ENCODE peak calls at places on chromosomes 3 and 15, in six cellular contexts. T, F, P, W, V and S are unnamed samples.

GRCh38 chr3:78728406-78729145 is 1039.2 kb downstream of the ROBO1 start:
- DNase-seq in P (no peak), T (peak; percentile 67), V (peak; percentile 55), W (peak; percentile 48), F (no peak), S (no peak)

GRCh38 chr3:140715035-140715434 is 37.2 kb downstream of the TRIM42 start:
- DNase-seq in V (no peak), F (no peak), T (no peak), P (no peak), W (no peak), S (no peak)

GRCh38 chr15:69502470-69503045 is 49.9 kb downstream of the RPLP1 start:
- DNase-seq in V (no peak), F (no peak), W (no peak), P (no peak), T (no peak), S (no peak)

GRCh38 chr3:145798005-145798404 is 363.0 kb downstream of the PLOD2 start:
- DNase-seq in V (no peak), T (no peak), W (no peak), P (no peak), F (no peak), S (no peak)

GRCh38 chr15:27855137-27855536 is 244.0 kb downstream of the OCA2 start:
- DNase-seq in V (no peak), P (no peak), W (no peak), T (peak; percentile 22), F (no peak), S (no peak)

GRCh38 chr3:11452988-11453847 is 181.0 kb downstream of the ATG7 start:
- DNase-seq in F (no peak), W (no peak), P (no peak), V (no peak), T (no peak), S (no peak)

GRCh38 chr15:50128266-50128665 is 9.2 kb upstream of the ATP8B4 start:
- DNase-seq in W (peak; percentile 56), P (no peak), V (peak; percentile 73), T (peak; percentile 59), F (no peak), S (no peak)

GRCh38 chr3:146550743-146551510 is 6.5 kb upstream of the PLSCR1 start:
- DNase-seq in T (no peak), V (peak; percentile 61), W (no peak), F (no peak), P (no peak), S (no peak)

GRCh38 chr3:160968731-160969130 is 136.4 kb downstream of the B3GALNT1 start:
- DNase-seq in F (no peak), P (no peak), W (no peak), V (no peak), T (no peak), S (no peak)

DNA sequence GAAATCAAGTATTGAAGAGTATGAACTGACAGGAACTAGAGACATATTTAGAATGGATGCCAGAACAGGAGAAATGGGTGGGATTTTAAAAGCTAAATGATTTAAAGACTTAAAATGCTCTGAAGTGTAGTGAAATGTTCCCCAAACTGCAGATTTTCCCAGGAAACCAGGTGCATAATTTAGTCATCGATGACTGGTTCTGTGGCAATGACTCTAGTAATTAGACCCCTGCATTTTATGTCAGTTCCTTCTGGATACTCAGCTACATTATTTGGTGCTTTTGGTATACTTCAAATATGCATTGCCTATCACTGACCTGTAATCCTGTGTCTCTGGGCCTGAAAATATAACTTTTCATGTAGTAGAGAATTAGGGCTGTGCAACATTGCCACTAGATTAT is 16.8 kb downstream of the AGTR1 start:
- DNase-seq in P (no peak), V (no peak), W (no peak), T (no peak), F (no peak), S (no peak)
- TF ChIP-seq CTCF in P (no peak), V (no peak), W (no peak), T (no peak), F (no peak), S (no peak)

DNA sequence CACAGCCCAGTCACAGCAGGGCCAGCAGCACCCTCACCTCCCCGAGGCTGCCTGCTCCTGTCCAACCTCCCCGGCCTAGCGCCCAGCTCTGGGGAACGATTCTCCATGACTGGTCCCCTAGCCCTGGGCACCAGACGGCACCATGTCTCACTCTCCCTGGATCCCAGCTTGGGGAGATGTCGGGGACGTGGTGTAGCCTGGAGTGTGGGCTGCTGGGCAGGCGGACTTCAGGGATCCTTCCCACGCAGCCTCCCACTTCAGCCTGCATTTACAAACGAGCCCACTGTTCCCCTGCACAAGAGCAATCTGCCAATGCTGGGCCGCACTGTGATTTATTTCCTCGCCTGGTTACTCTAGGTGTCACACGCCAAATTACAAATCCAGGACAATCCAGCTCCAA is 31.3 kb downstream of the NUP210 start:
- DNase-seq in P (no peak), W (no peak), V (no peak), T (no peak), F (no peak), S (no peak)
- TF ChIP-seq CTCF in P (no peak), W (no peak), V (no peak), T (no peak), F (no peak), S (no peak)

DNA sequence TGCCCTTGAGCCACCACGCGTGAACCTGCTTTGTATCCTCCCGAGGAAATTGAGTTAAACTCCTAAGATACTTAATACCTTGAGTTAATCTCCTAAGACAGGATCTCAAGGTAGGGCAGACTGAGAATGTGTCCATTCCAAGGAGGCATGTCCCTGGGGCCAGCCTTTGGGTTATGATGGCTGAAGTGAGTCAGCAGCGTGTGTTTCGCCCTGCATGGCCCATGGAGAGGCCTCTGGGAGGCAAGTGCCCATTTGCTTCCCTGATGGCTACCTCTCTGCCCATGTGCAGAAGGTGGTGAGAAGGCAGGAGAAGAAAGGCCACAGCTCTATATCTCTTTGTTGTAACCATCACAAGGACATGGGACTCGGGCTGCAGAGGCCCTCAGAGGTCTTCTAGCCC is 36.7 kb upstream of the LIMD1 start:
- DNase-seq in F (no peak), V (no peak), P (no peak), T (no peak), W (no peak), S (no peak)
- TF ChIP-seq CTCF in F (no peak), V (no peak), P (no peak), T (no peak), W (no peak), S (no peak)

GRCh38 chr15:57548325-57548724 is 43.4 kb upstream of the MYZAP start:
- DNase-seq in P (no peak), F (no peak), V (no peak), T (no peak), W (no peak), S (no peak)

GRCh38 chr15:57548835-57549234 is 42.9 kb upstream of the MYZAP start:
- DNase-seq in W (no peak), V (no peak), P (no peak), T (no peak), F (no peak), S (no peak)

GRCh38 chr15:57547243-57547755 is 44.4 kb upstream of the MYZAP start:
- DNase-seq in T (no peak), F (no peak), P (no peak), W (no peak), V (no peak), S (no peak)

GRCh38 chr15:57544840-57545239 is 46.9 kb upstream of the MYZAP start:
- DNase-seq in F (no peak), W (no peak), T (no peak), P (no peak), V (no peak), S (no peak)

DNA sequence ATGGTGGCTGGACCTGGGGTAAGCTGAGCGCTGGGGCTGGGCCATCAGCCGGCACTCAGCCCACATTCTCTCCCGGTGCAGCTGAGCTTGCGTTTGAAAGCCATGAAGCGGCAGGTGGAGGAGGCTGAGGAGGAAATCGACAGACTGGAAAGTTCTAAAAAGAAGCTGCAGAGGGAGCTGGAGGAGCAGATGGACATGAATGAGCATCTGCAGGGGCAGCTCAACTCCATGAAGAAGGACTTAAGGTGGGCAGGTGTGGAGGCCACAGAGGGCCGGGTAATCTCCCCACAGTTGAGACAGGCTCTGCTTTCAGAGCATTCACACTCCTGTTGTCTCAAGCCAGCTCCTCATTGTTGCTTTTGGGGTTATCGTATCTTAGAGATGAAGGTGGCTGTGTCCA is 45.7 kb upstream of the MYZAP start:
- DNase-seq in V (no peak), W (no peak), F (no peak), T (no peak), P (no peak), S (no peak)
- TF ChIP-seq CTCF in V (no peak), W (no peak), F (no peak), T (no peak), P (no peak), S (no peak)